ENCODE peak calls at places on chromosomes 1 and 21, in four cellular contexts. S, R, G and X are unnamed samples.

GRCh38 chr1:164366014-164366413 is 193.0 kb upstream of the PBX1 start:
- DNase-seq in S (no peak), R (no peak), G (no peak), X (no peak)

GRCh38 chr1:192544983-192545393 is 30.6 kb upstream of the RGS1 start:
- DNase-seq in S (no peak), R (peak; percentile 54), G (peak; percentile 74), X (no peak)

GRCh38 chr1:162159515-162159914 is 90.0 kb downstream of the NOS1AP start:
- DNase-seq in S (no peak), R (no peak), G (no peak), X (no peak)

GRCh38 chr21:44910229-44911065 is 10.3 kb downstream of the ITGB2 start:
- DNase-seq in S (no peak), R (no peak), G (no peak), X (no peak)

GRCh38 chr1:212977781-212978645 is 27.7 kb downstream of the VASH2 start:
- DNase-seq in S (no peak), R (peak; percentile 17), G (no peak), X (no peak)

GRCh38 chr1:109785446-109786106 is 21.9 kb upstream of the EPS8L3 start:
- DNase-seq in S (no peak), R (no peak), G (no peak), X (no peak)

GRCh38 chr1:34859442-34860200 is at the start of gene SMIM12:
- DNase-seq in S (peak; percentile 80), R (peak; percentile 81), G (peak; percentile 96), X (peak; percentile 87)

GRCh38 chr1:206082831-206083695 is 30.1 kb downstream of the RHEX start:
- DNase-seq in S (no peak), R (no peak), G (no peak), X (no peak)

GRCh38 chr1:205225901-205226765 is 1.6 kb upstream of the TMCC2 start:
- DNase-seq in S (no peak), R (peak; percentile 65), G (no peak), X (no peak)

GRCh38 chr1:206117151-206117948 is at the start of gene AVPR1B:
- DNase-seq in S (no peak), R (no peak), G (peak; percentile 10), X (peak; percentile 74)

GRCh38 chr1:14713077-14713476 is 114.6 kb downstream of the KAZN start:
- DNase-seq in S (no peak), R (peak; percentile 93), G (no peak), X (no peak)

GRCh38 chr1:171666114-171666769 is 13.8 kb upstream of the MYOC start:
- DNase-seq in S (no peak), R (no peak), G (no peak), X (no peak)

GRCh38 chr1:200620273-200621131 is at the start of gene KIF14:
- DNase-seq in S (peak; percentile 74), R (peak; percentile 77), G (peak; percentile 92), X (peak; percentile 93)

GRCh38 chr1:198937231-198938031 is 298.6 kb downstream of the PTPRC start:
- DNase-seq in S (peak; percentile 86), R (peak; percentile 92), G (peak; percentile 96), X (no peak)

GRCh38 chr21:45528028-45528705 is 14.1 kb downstream of the SLC19A1 start:
- DNase-seq in S (no peak), R (no peak), G (no peak), X (peak; percentile 58)

GRCh38 chr1:18293291-18293690 is 185.7 kb downstream of the IGSF21 start:
- DNase-seq in S (no peak), R (no peak), G (no peak), X (no peak)

GRCh38 chr1:46554236-46555080 is 3.0 kb upstream of the KNCN start:
- DNase-seq in S (no peak), R (no peak), G (no peak), X (no peak)

GRCh38 chr1:233293556-233294446 is 1.7 kb downstream of the PCNX2 start:
- DNase-seq in S (no peak), R (peak; percentile 16), G (no peak), X (no peak)

GRCh38 chr1:170114916-170115315 is 30.8 kb upstream of the NTMT2 start:
- DNase-seq in S (peak; percentile 38), R (peak; percentile 26), G (peak; percentile 66), X (no peak)

GRCh38 chr21:40504825-40505224 is 342.1 kb downstream of the DSCAM start:
- DNase-seq in S (no peak), R (no peak), G (no peak), X (no peak)
- TF ChIP-seq CTCF in S (no peak), R (peak; percentile 11), G (no peak), X (no peak)

GRCh38 chr1:938088-938683 is 14.5 kb downstream of the SAMD11 start:
- DNase-seq in S (no peak), R (no peak), G (peak; percentile 31), X (no peak)
- TF ChIP-seq CTCF in S (peak; percentile 62), R (peak; percentile 76), G (peak; percentile 58), X (peak; percentile 39)

GRCh38 chr21:39180429-39181019 is 2.7 kb downstream of the PSMG1 start:
- DNase-seq in S (no peak), R (no peak), G (no peak), X (no peak)
- TF ChIP-seq CTCF in S (peak; percentile 10), R (peak; percentile 46), G (peak; percentile 26), X (peak; percentile 55)

DNA sequence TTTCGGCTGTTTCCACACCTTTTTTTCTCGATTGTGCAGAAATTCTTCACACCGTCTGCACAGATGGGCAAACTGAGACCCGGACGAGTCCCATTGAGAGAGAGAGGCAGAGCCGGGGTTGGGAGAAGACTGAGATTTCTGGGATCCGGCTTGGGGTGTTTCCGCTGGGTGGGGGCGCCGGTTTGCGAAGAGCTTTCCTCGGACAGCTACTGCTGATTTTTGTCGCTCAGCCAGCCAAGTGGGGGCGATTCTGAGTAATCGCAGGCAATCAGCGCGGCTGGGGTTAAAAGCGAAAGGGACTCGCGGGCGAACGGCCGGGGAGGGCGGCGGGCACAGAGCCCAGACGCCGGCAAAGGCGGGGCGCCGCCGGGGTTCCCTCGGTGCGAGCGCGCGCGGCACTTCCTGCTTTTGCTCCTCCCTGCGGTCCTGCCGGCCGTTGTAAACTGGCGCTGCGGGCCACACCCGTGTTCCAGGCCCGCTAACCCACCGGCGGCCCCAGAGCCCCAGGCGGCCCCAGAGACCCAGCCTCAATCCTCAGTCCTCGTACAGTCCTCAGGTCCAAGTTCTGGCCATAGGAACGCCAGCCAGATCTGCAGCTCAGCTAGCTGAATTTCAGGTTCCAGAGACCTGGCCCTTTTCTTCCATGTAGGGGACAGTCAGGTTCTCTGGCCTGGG is 32.4 kb upstream of the JUN start:
- DNase-seq in S (peak; percentile 40), R (peak; percentile 74), G (peak; percentile 89), X (peak; percentile 88)
- TF ChIP-seq CTCF in S (no peak), R (peak; percentile 31), G (peak; percentile 1), X (peak; percentile 9)

GRCh38 chr1:228462560-228462959 is 24.6 kb upstream of the RNF187 start:
- DNase-seq in S (no peak), R (no peak), G (no peak), X (no peak)

GRCh38 chr1:228465134-228465533 is 22.0 kb upstream of the RNF187 start:
- DNase-seq in S (no peak), R (no peak), G (no peak), X (no peak)

GRCh38 chr1:228464487-228464983 is 22.6 kb upstream of the RNF187 start:
- DNase-seq in S (no peak), R (peak; percentile 57), G (peak; percentile 85), X (peak; percentile 84)

GRCh38 chr1:228463009-228463558 is 24.1 kb upstream of the RNF187 start:
- DNase-seq in S (no peak), R (no peak), G (no peak), X (no peak)

GRCh38 chr1:228463559-228464455 is 23.4 kb upstream of the RNF187 start:
- DNase-seq in S (no peak), R (no peak), G (peak; percentile 20), X (no peak)
- TF ChIP-seq CTCF in S (peak; percentile 5), R (no peak), G (peak; percentile 1), X (peak; percentile 52)